ENCODE peak calls at places on chromosome 20, in five cellular contexts. K is SK-N-SH; D is psoas muscle; B is cardiac muscle cell; Z is CD8-positive, alpha-beta T cell. X is an unnamed sample. For H3K4me1, the result is how much of the 10 kb centered on the place peaks cover.

GRCh38 chr20:58194176-58194796 is 34.2 kb downstream of the ANKRD60 start:
- DNase-seq in K (no peak), D (no peak), B (peak), Z (no peak), X (no peak)

GRCh38 chr20:5191829-5192569 is 65.2 kb downstream of the CDS2 start:
- DNase-seq in K (peak), D (no peak), B (peak), Z (peak), X (peak)

GRCh38 chr20:4585104-4585753 is 136.5 kb upstream of the PRND start:
- DNase-seq in K (no peak), D (no peak), B (peak), Z (no peak), X (peak)

GRCh38 chr20:25320035-25320800 is 70.4 kb downstream of the ABHD12 start:
- DNase-seq in K (peak), D (no peak), B (no peak), Z (no peak), X (no peak)

GRCh38 chr20:34435589-34435988 is 72.5 kb downstream of the ITCH start:
- DNase-seq in K (no peak), D (no peak), B (no peak), Z (no peak), X (no peak)

GRCh38 chr20:51276331-51276730 is 253.4 kb upstream of the KCNG1 start:
- DNase-seq in K (no peak), D (no peak), B (no peak), Z (no peak), X (no peak)

GRCh38 chr20:5557123-5557522 is 193.1 kb upstream of the SHLD1 start:
- DNase-seq in K (peak), D (peak), B (peak), Z (peak), X (peak)

GRCh38 chr20:43558412-43559146 is at the start of gene SGK2:
- DNase-seq in K (no peak), D (no peak), B (peak), Z (no peak), X (no peak)

GRCh38 chr20:11849270-11849920 is 68.3 kb upstream of the BTBD3 start:
- DNase-seq in K (no peak), D (no peak), B (peak), Z (no peak), X (no peak)

GRCh38 chr20:50821257-50821921 is 26.5 kb downstream of the BCAS4 start:
- DNase-seq in K (no peak), D (no peak), B (no peak), Z (no peak), X (no peak)

GRCh38 chr20:50758992-50759391 is 27.6 kb downstream of the PARD6B start:
- DNase-seq in K (no peak), D (no peak), B (no peak), Z (no peak), X (no peak)

GRCh38 chr20:44967207-44967807 is 995 bp downstream of the STK4 start:
- DNase-seq in K (no peak), D (no peak), B (peak), Z (peak), X (no peak)

GRCh38 chr20:56788041-56788670 is 159.1 kb downstream of the TFAP2C start:
- DNase-seq in K (no peak), D (no peak), B (peak), Z (no peak), X (no peak)

GRCh38 chr20:44035924-44036323 is 121.3 kb downstream of the TOX2 start:
- DNase-seq in K (no peak), D (no peak), B (no peak), Z (peak), X (no peak)

GRCh38 chr20:32681175-32682084 is 7.7 kb upstream of the C20orf203 start:
- DNase-seq in K (peak), D (no peak), B (peak), Z (no peak), X (peak)

GRCh38 chr20:18992418-18992817 is 178.8 kb downstream of the SCP2D1 start:
- DNase-seq in K (no peak), D (no peak), B (no peak), Z (no peak), X (no peak)

DNA sequence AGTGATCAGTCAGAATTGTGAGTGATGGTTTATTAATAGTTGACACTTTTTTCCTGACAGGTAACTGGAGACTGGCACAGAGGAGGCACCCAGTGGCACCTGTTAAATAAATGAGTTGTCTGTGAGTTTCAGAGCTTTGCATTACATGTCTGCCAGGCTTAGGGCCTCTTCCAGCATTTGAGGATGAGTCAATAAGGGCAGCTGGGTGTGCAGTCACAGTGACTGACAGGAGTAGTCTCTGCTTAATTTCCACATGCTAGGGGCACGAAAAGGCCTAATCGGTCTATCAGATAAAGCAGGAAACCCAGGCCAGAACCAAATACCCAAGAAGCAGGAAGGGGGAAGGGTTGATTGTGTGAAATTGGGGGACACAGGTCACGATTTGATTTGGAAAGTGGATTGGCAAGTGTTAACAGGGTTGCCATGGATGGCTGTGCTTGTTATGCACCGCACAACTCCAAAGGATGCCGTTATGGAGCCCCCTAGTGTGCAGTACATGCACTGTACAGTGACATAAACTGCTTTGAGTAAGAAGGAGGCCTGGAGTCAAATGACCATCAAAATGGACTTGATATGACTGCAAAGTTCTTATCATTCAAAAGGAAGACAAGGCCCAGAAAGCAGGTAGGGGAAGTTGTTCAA is 111.9 kb upstream of the GGTLC1 start:
- DNase-seq in K (peak), D (no peak), B (peak), Z (peak), X (peak)
- TF ChIP-seq CTCF in K (peak), D (peak), B (peak), Z (peak), X (peak)

GRCh38 chr20:53652859-53653520 is 59.4 kb upstream of the ZNF217 start:
- DNase-seq in K (no peak), D (no peak), B (peak), Z (no peak), X (no peak)

GRCh38 chr20:53655909-53656652 is 62.4 kb upstream of the ZNF217 start:
- DNase-seq in K (no peak), D (no peak), B (peak), Z (no peak), X (peak)

GRCh38 chr20:53654932-53655674 is 61.5 kb upstream of the ZNF217 start:
- DNase-seq in K (no peak), D (no peak), B (no peak), Z (no peak), X (no peak)

GRCh38 chr20:53656653-53657288 is 63.1 kb upstream of the ZNF217 start:
- DNase-seq in K (no peak), D (no peak), B (peak), Z (no peak), X (no peak)

GRCh38 chr20:53652090-53652858 is 58.6 kb upstream of the ZNF217 start:
- DNase-seq in K (no peak), D (no peak), B (no peak), Z (no peak), X (no peak)
- H3K4me1 ChIP-seq in K (under half), D (under half), B (under half), Z (under half), X (under half)

DNA sequence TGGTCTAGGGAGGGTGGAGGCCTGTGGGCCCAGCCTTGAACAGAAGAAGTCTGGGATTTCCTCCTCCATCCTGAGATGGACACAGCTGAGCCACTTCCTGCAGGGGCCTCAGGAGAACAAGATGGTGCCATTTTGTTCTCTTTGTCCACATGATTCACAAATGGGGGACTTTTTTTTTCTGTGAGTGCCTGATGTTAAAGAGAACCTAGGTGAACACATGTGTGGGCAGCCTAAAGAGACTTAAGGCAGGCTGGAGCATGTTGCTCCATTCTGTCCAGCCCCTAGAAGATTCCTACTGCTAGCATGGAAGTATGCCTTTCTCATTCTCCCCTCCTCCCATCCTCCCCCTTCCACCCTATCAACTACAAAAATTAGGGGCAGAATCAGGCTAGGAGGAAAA is 49.3 kb upstream of the KIF16B start:
- DNase-seq in K (no peak), D (no peak), B (no peak), Z (no peak), X (no peak)
- TF ChIP-seq CTCF in K (no peak), D (no peak), B (no peak), Z (no peak), X (no peak)

GRCh38 chr20:38147166-38147565 is 17.9 kb downstream of the TGM2 start:
- DNase-seq in K (no peak), D (peak), B (no peak), Z (no peak), X (no peak)

GRCh38 chr20:38146628-38147027 is 18.4 kb downstream of the TGM2 start:
- DNase-seq in K (no peak), D (peak), B (no peak), Z (no peak), X (no peak)

GRCh38 chr20:38149880-38150594 is 15.0 kb downstream of the TGM2 start:
- DNase-seq in K (no peak), D (no peak), B (no peak), Z (no peak), X (no peak)

GRCh38 chr20:38147751-38148150 is 17.3 kb downstream of the TGM2 start:
- DNase-seq in K (no peak), D (peak), B (no peak), Z (no peak), X (no peak)

DNA sequence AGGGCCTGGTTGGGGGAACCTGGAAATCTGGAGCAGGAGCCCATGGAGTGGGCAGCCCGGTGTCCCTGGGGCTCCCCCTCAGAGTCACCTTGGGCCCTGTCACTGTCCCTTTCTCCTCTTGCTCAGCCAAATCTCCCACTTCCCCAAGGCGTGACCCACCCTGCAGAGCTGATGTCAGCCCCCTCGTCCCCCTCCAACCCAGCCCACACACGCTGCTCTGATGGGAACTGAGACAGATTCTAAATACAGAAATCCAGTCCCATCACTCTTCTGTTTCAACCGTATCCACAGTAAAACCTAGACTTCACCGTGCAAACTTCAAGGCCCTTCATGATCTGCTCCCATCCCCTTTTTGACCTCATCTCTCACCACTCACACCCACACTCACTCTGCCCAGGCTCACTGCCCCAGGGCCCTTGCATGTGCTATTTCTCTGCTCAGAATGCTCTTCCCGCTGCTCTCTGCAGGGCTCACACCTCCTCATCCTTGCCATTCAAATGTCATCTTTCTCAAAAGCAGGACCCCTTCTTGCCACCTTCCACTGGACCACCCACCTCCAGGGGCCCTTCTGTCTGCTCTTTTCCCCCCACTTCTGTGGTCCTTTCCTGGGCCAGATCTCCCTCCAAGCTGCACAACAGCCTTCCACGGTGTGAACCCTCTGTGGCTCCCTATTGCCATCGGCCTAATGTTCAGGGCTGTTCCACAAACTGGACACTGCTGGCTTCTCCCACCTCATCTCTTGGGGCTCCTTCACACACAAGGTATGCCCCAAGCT is 16.6 kb downstream of the TGM2 start:
- DNase-seq in K (no peak), D (peak), B (no peak), Z (no peak), X (no peak)
- H3K4me1 ChIP-seq in K (under half), D (under half), B (under half), Z (under half), X (under half)

GRCh38 chr20:22746957-22747356 is 162.6 kb upstream of the FOXA2 start:
- DNase-seq in K (no peak), D (no peak), B (no peak), Z (no peak), X (no peak)
- TF ChIP-seq CTCF in K (no peak), D (no peak), B (no peak), Z (no peak), X (no peak)

GRCh38 chr20:9228774-9229450 is 160.0 kb downstream of the PLCB4 start:
- DNase-seq in K (no peak), D (no peak), B (no peak), Z (no peak), X (no peak)

GRCh38 chr20:9220874-9221547 is 152.1 kb downstream of the PLCB4 start:
- DNase-seq in K (no peak), D (no peak), B (peak), Z (no peak), X (no peak)

GRCh38 chr20:9223296-9223695 is 154.4 kb downstream of the PLCB4 start:
- DNase-seq in K (no peak), D (no peak), B (no peak), Z (no peak), X (no peak)

GRCh38 chr20:9230406-9230805 is 161.5 kb downstream of the PLCB4 start:
- DNase-seq in K (no peak), D (no peak), B (no peak), Z (no peak), X (no peak)

DNA sequence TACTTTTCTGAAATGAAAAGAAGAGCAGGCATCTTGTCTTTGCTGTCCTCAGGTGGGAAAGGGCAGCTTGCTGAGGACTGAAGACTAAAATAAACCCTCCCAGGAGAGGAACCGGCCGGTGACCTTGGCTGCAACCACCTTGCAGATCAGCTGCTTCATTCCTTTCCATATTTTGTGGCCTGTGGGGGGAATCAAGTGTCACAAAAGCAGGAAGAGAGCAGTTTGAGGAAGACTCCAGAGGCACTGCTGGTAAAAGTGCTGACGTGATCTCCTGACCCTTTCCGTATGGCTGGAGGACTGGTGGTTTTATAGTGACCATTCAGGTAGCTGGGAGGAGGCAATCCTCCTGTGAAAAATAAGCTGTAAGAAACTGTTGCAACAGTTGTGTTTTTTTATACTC is 157.0 kb downstream of the PLCB4 start:
- DNase-seq in K (no peak), D (no peak), B (no peak), Z (no peak), X (no peak)
- H3K4me1 ChIP-seq in K (under half), D (under half), B (under half), Z (under half), X (under half)

GRCh38 chr20:63534831-63535651 is 2.1 kb downstream of the PTK6 start:
- DNase-seq in K (no peak), D (peak), B (no peak), Z (no peak), X (peak)
- TF ChIP-seq CTCF in K (no peak), D (no peak), B (no peak), Z (no peak), X (no peak)

GRCh38 chr20:440148-440547 is 22.2 kb downstream of the TBC1D20 start:
- DNase-seq in K (no peak), D (no peak), B (no peak), Z (no peak), X (no peak)
- H3K4me1 ChIP-seq in K (under half), D (under half), B (under half), Z (under half), X (under half)

X was measured in A673.